ENCODE peak calls at places on chromosomes 16 and 17, in five cellular contexts. P, O, J, G and E are unnamed samples.

GRCh38 chr17:34382586-34383224 is 19.7 kb upstream of the CCL1 start:
- DNase-seq in J (no peak), P (peak; percentile 80), G (no peak), O (no peak), E (no peak)

GRCh38 chr16:83561876-83562275 is 245.9 kb upstream of the HSBP1 start:
- DNase-seq in J (peak; percentile 10), G (no peak), O (no peak), P (peak; percentile 68), E (peak; percentile 39)

GRCh38 chr17:73100363-73100762 is 7.9 kb upstream of the SLC39A11 start:
- DNase-seq in J (no peak), P (no peak), G (no peak), O (no peak), E (no peak)

GRCh38 chr17:59439711-59440110 is 108.3 kb downstream of the YPEL2 start:
- DNase-seq in G (no peak), O (no peak), J (no peak), P (no peak), E (no peak)

GRCh38 chr16:58511933-58512815 is 3.1 kb upstream of the SETD6 start:
- DNase-seq in G (peak; percentile 89), P (peak; percentile 98), O (no peak), J (peak; percentile 77), E (peak; percentile 83)

GRCh38 chr17:77428020-77428781 is 287.4 kb downstream of the SEC14L1 start:
- DNase-seq in P (no peak), J (no peak), G (no peak), O (no peak), E (no peak)

GRCh38 chr17:51166987-51167931 is 1.0 kb downstream of the NME2 start:
- DNase-seq in G (peak; percentile 72), J (peak; percentile 66), O (no peak), P (peak; percentile 90), E (peak; percentile 80)

GRCh38 chr16:31471875-31472558 is at the start of gene TGFB1I1:
- DNase-seq in G (no peak), J (no peak), O (no peak), P (peak; percentile 83), E (no peak)

GRCh38 chr16:69481901-69482341 is 57.5 kb downstream of the CYB5B start:
- DNase-seq in J (no peak), P (peak; percentile 67), G (no peak), O (no peak), E (no peak)
- TF ChIP-seq CTCF in J (no peak), P (no peak), G (no peak), O (no peak), E (no peak)

GRCh38 chr17:12256380-12256995 is 235.8 kb downstream of the MAP2K4 start:
- DNase-seq in O (peak; percentile 43), P (no peak), J (no peak), G (no peak), E (peak; percentile 43)
- TF ChIP-seq CTCF in O (peak; percentile 72), P (peak; percentile 94), J (peak; percentile 92), G (no peak), E (peak; percentile 88)

GRCh38 chr16:88633684-88634140 is 4.7 kb upstream of the IL17C start:
- DNase-seq in G (no peak), J (no peak), P (peak; percentile 90), O (no peak), E (no peak)

GRCh38 chr16:88634141-88634993 is 4.0 kb upstream of the IL17C start:
- DNase-seq in J (no peak), O (no peak), G (peak; percentile 57), P (peak; percentile 92), E (peak; percentile 60)

GRCh38 chr16:88636488-88637265 is 1.7 kb upstream of the IL17C start:
- DNase-seq in J (no peak), G (no peak), O (no peak), P (no peak), E (no peak)

GRCh38 chr16:88634994-88635670 is 3.2 kb upstream of the IL17C start:
- DNase-seq in J (no peak), O (no peak), P (no peak), G (no peak), E (no peak)

DNA sequence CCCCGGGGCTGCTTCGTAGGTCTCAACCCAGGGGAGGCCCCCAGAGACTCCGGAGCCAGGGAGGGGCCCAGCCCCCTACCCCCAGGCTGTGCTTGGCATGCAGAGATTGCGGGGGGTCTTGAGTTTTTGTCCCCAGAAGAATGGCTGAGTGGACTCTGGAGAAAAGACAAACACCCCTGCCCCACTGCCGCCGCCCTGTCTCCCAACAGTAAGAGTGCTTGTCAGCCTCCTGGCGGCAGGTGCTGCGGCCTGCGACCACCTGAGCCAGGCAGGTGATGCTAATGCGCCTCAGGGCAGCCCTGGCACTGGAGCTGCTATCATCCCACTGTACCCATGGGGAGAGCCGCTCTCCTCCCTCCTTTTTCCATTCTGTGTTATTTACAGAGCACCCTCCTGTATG is 2.7 kb upstream of the IL17C start:
- DNase-seq in O (no peak), G (no peak), J (no peak), P (no peak), E (no peak)
- TF ChIP-seq CTCF in O (no peak), G (no peak), J (no peak), P (peak; percentile 35), E (no peak)

GRCh38 chr16:27426423-27427408 is 24.7 kb downstream of the IL21R start:
- DNase-seq in P (no peak), G (peak; percentile 76), J (peak; percentile 6), O (peak; percentile 59), E (no peak)
- TF ChIP-seq CTCF in P (no peak), G (no peak), J (no peak), O (no peak), E (no peak)

DNA sequence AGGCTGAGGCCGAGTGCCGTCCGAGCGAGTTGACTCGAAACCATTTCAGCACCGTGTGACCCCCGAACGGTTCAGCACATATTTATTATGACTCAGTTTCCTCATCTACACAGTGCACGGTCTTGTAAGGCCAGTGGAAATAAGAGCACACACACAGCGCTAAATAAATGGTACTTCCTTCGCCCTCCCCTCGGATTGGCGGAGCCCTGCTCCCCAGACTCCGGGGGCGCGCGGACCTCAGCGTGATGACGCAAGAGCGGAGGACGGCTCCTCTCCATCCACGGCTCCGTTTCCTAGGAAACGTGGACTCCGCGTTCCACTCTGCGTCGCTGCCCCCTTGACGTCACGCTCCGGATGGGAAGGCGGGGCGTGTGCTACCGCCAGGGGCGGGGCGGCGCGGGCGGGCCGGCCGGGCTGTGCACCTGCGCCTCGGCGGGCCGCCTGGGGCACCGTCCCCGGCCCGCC is at the start of gene PARD6A:
- DNase-seq in J (peak; percentile 81), O (peak; percentile 72), P (peak; percentile 95), G (peak; percentile 92), E (peak; percentile 89)
- TF ChIP-seq CTCF in J (no peak), O (no peak), P (no peak), G (no peak), E (no peak)

GRCh38 chr16:11700264-11701029 is 32.2 kb downstream of the SNN start:
- DNase-seq in J (no peak), G (no peak), O (no peak), P (no peak), E (no peak)

GRCh38 chr16:11696266-11697012 is 28.2 kb downstream of the SNN start:
- DNase-seq in J (no peak), G (no peak), O (no peak), P (no peak), E (no peak)

GRCh38 chr16:11699234-11699894 is 31.1 kb downstream of the SNN start:
- DNase-seq in G (no peak), P (no peak), J (no peak), O (no peak), E (no peak)

GRCh38 chr16:11697319-11697718 is 29.1 kb downstream of the SNN start:
- DNase-seq in G (no peak), J (no peak), P (no peak), O (no peak), E (no peak)

DNA sequence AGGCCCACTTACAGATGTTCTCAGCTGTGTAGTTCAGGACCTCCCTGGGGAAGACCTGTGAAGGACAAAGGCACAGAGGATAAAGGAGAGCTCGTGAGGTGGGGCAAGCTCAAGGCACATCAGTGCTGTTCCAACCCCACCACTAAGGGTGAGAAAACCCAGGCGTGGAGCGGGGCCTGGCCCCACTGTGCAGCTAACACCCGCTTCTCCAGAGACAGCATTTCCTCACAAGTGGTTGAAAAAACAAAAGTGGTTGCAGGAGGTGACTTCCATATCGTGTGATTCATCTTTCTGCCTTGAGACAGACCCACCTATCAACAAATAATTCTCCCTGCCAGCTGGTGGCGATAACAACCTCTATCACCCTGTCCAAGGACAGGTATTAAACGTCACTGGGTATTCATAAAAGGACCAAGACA is 30.0 kb downstream of the SNN start:
- DNase-seq in G (no peak), P (no peak), O (no peak), J (no peak), E (no peak)
- TF ChIP-seq CTCF in G (peak; percentile 19), P (peak; percentile 17), O (peak; percentile 17), J (no peak), E (no peak)

GRCh38 chr17:688100-688989 is 26.3 kb downstream of the VPS53 start:
- DNase-seq in J (no peak), G (no peak), O (no peak), P (peak; percentile 73), E (no peak)
- TF ChIP-seq CTCF in J (peak; percentile 35), G (no peak), O (peak; percentile 35), P (peak; percentile 73), E (no peak)